ENCODE peak calls at places on chromosomes 16 and 17, in five cellular contexts. K, E, H, Z and I are unnamed samples.

GRCh38 chr17:40188694-40189093 is 11.4 kb downstream of the RAPGEFL1 start:
- DNase-seq in E (no peak), H (no peak), K (no peak), Z (no peak), I (no peak)

GRCh38 chr16:56470232-56470631 is 18.9 kb downstream of the OGFOD1 start:
- DNase-seq in K (no peak), Z (no peak), E (no peak), H (no peak), I (no peak)

GRCh38 chr17:64270885-64271284 is 7.8 kb upstream of the TEX2 start:
- DNase-seq in Z (no peak), H (no peak), E (no peak), K (no peak), I (no peak)

GRCh38 chr16:66131156-66131807 is 235.2 kb upstream of the CDH5 start:
- DNase-seq in Z (no peak), E (no peak), H (no peak), K (no peak), I (no peak)

GRCh38 chr17:7464081-7464480 is 15.3 kb downstream of the ZBTB4 start:
- DNase-seq in E (no peak), H (no peak), Z (no peak), K (no peak), I (no peak)

GRCh38 chr17:58002973-58003372 is 4.1 kb downstream of the SRSF1 start:
- DNase-seq in K (no peak), Z (no peak), H (no peak), E (no peak), I (no peak)

GRCh38 chr16:57128787-57129389 is 36.5 kb downstream of the CPNE2 start:
- DNase-seq in E (no peak), K (no peak), Z (no peak), H (no peak), I (no peak)

GRCh38 chr17:77572065-77572601 is 386.4 kb upstream of the TNRC6C start:
- DNase-seq in H (no peak), E (peak; percentile 35), Z (no peak), K (no peak), I (no peak)

GRCh38 chr16:85046957-85047866 is 19.6 kb downstream of the KIAA0513 start:
- DNase-seq in K (no peak), Z (peak; percentile 76), H (no peak), E (no peak), I (no peak)

GRCh38 chr16:67425581-67425980 is 5.3 kb upstream of the HSD11B2 start:
- DNase-seq in Z (no peak), E (no peak), K (no peak), H (no peak), I (no peak)

GRCh38 chr16:67186550-67186950 is 2.8 kb upstream of the MATCAP1 start:
- DNase-seq in Z (no peak), K (no peak), H (no peak), E (no peak), I (no peak)

GRCh38 chr17:40474419-40475002 is 26.9 kb downstream of the TNS4 start:
- DNase-seq in E (no peak), K (no peak), Z (no peak), H (no peak), I (no peak)

GRCh38 chr17:59369026-59369724 is 37.7 kb downstream of the YPEL2 start:
- DNase-seq in Z (no peak), K (no peak), H (no peak), E (no peak), I (no peak)

GRCh38 chr16:56382459-56382858 is 42.9 kb downstream of the AMFR start:
- DNase-seq in K (no peak), H (no peak), Z (no peak), E (no peak), I (no peak)

GRCh38 chr17:64491034-64491860 is 5.6 kb downstream of the POLG2 start:
- DNase-seq in H (peak; percentile 69), Z (no peak), E (no peak), K (no peak), I (no peak)

GRCh38 chr16:56277040-56277439 is 85.8 kb downstream of the GNAO1 start:
- DNase-seq in E (peak; percentile 26), Z (no peak), H (no peak), K (no peak), I (no peak)

GRCh38 chr17:8963665-8964258 is 1.7 kb downstream of the PIK3R5 start:
- DNase-seq in H (peak; percentile 30), K (no peak), E (no peak), Z (no peak), I (no peak)

GRCh38 chr16:15990902-15991301 is 41.5 kb downstream of the ABCC1 start:
- DNase-seq in Z (no peak), E (no peak), H (no peak), K (no peak), I (no peak)

GRCh38 chr16:35745191-35745590 is 2285.8 kb downstream of the TP53TG3F start:
- DNase-seq in E (no peak), Z (no peak), H (no peak), K (no peak), I (no peak)

GRCh38 chr17:8681175-8681949 is 50.8 kb upstream of the MYH10 start:
- DNase-seq in H (no peak), Z (no peak), E (no peak), K (peak; percentile 54), I (no peak)

GRCh38 chr17:45246861-45247428 is 14.9 kb downstream of the SPATA32 start:
- DNase-seq in E (no peak), Z (no peak), K (no peak), H (no peak), I (peak; percentile 61)

GRCh38 chr17:74130841-74131240 is 72.6 kb upstream of the RPL38 start:
- DNase-seq in Z (no peak), K (no peak), E (no peak), H (no peak), I (no peak)

GRCh38 chr16:64225696-64226095 is 896.2 kb downstream of the CDH11 start:
- DNase-seq in Z (no peak), H (peak; percentile 3), K (no peak), E (no peak), I (no peak)

GRCh38 chr17:81447331-81447933 is 52.2 kb downstream of the BAHCC1 start:
- DNase-seq in H (no peak), E (no peak), Z (no peak), K (no peak), I (no peak)

GRCh38 chr16:68469728-68470460 is 21.6 kb upstream of the SMPD3 start:
- DNase-seq in E (no peak), Z (no peak), K (no peak), H (no peak), I (no peak)

GRCh38 chr16:30127994-30128393 is 5.0 kb upstream of the MAPK3 start:
- DNase-seq in E (no peak), H (no peak), Z (no peak), K (no peak), I (no peak)

GRCh38 chr17:71338396-71338795 is 782.4 kb upstream of the SOX9 start:
- DNase-seq in H (peak; percentile 16), Z (no peak), K (peak; percentile 31), E (no peak), I (no peak)

GRCh38 chr17:3260600-3260999 is 37.6 kb downstream of the OR3A1 start:
- DNase-seq in K (no peak), E (no peak), Z (no peak), H (no peak), I (no peak)

GRCh38 chr17:44095647-44096496 is 25.3 kb downstream of the G6PC3 start:
- DNase-seq in Z (no peak), K (peak; percentile 70), H (peak; percentile 85), E (peak; percentile 64), I (peak; percentile 57)

GRCh38 chr16:84022641-84023040 is 20.0 kb downstream of the SLC38A8 start:
- DNase-seq in H (no peak), Z (no peak), K (no peak), E (no peak), I (no peak)

GRCh38 chr16:88770459-88771293 is 14.3 kb downstream of the PIEZO1 start:
- DNase-seq in K (no peak), Z (peak; percentile 83), H (peak; percentile 99), E (no peak), I (peak; percentile 78)

GRCh38 chr17:39486242-39486641 is 25.0 kb downstream of the CDK12 start:
- DNase-seq in E (no peak), H (no peak), Z (no peak), K (peak; percentile 83), I (no peak)

GRCh38 chr17:41530062-41531048 is 2.2 kb upstream of the KRT19 start:
- DNase-seq in Z (no peak), K (peak; percentile 77), E (no peak), H (peak; percentile 52), I (no peak)

GRCh38 chr17:53150101-53150698 is 672.5 kb upstream of the KIF2B start:
- DNase-seq in H (peak; percentile 9), E (no peak), Z (no peak), K (no peak), I (no peak)
- TF ChIP-seq CTCF in H (peak; percentile 15), E (no peak), Z (no peak), K (no peak), I (no peak)

DNA sequence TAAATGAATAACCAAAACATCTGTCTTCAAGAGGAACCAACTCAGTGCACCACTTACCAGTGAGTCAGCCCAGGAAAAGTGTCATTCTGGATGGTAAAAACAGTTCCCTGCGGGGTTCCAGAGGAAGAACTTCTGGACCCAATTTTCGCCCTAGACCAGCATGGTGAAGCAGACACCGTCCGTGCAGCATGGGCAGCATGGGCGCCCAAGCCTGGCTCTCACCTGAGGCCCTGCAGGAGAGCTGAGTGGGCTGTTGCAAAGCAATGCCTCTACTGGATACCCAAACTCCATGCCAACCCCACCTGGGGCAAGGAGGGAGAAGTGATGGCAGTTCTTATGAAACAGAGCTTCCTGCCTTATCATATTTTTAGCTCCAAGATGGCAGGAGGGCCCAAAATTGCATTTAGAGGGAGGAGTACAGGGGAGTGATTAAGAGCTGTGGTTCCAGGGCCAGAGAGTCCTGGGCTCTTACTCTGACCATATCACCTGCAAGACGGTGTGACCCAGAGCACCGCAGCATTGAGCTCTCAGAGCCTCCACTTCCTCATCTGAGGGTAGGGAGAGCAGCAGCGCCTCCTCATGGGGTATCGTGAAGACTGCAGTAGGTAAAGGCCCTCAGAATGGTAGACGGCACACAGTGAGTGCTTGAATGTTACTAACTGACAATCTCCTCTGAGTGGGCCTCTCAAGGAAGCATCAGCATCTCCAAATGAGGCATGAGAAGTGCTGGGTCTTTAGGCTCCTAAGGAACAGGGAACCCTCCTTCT is 16.6 kb upstream of the INPP5K start:
- DNase-seq in H (peak; percentile 65), K (no peak), Z (no peak), E (no peak), I (no peak)
- TF ChIP-seq CTCF in H (peak; percentile 54), K (peak; percentile 22), Z (no peak), E (peak; percentile 24), I (no peak)

GRCh38 chr16:75095204-75095621 is 21.4 kb downstream of the LDHD start:
- DNase-seq in K (no peak), Z (no peak), E (peak; percentile 34), H (peak; percentile 62), I (no peak)
- TF ChIP-seq CTCF in K (no peak), Z (no peak), E (peak; percentile 19), H (no peak), I (no peak)

GRCh38 chr16:69564845-69565610 is 738 bp upstream of the NFAT5 start:
- DNase-seq in Z (no peak), K (no peak), E (no peak), H (no peak), I (no peak)

GRCh38 chr16:69565611-69566436 is at the start of gene NFAT5:
- DNase-seq in H (peak; percentile 94), Z (peak; percentile 93), K (peak; percentile 23), E (peak; percentile 76), I (peak; percentile 91)

GRCh38 chr16:69566437-69567030 is 768 bp downstream of the NFAT5 start:
- DNase-seq in Z (peak; percentile 48), K (no peak), E (peak; percentile 41), H (peak; percentile 70), I (peak; percentile 25)

GRCh38 chr16:69563605-69564580 is 1.9 kb upstream of the NFAT5 start:
- DNase-seq in K (no peak), Z (no peak), E (no peak), H (peak; percentile 96), I (no peak)

GRCh38 chr16:69567031-69567680 is 1.4 kb downstream of the NFAT5 start:
- DNase-seq in K (no peak), H (peak; percentile 52), Z (peak; percentile 28), E (no peak), I (no peak)
- TF ChIP-seq CTCF in K (peak; percentile 33), H (no peak), Z (no peak), E (no peak), I (peak; percentile 12)